ENCODE peak calls at places on chromosomes 1 and 21, in eight cellular contexts. U is adipocyte; I is heart right ventricle; Y is stimulated activated CD4-positive, alpha-beta T cell treated with anti-CD3 and anti-CD28 coated beads, Interleukin-1b, Interleukin-23, amount 100 ng/mL, for 48 hours; A is activated CD4-positive, alpha-beta T cell treated with anti-CD3 and anti-CD28 coated beads, Interleukin-2, amount 50 U/mL, for 24 hours; Q is NCI-H446 treated with DMSO at 0.1 percent for 48 hours; L is caudate nucleus; D is sigmoid colon. G is an unnamed sample.

GRCh38 chr1:177170756-177171535 is at the start of gene BRINP2:
- DNase-seq in L (peak), Y (no peak), A (no peak), I (peak), D (no peak), Q (no peak), U (peak), G (no peak)

GRCh38 chr1:112849967-112850641 is 105.9 kb downstream of the SLC16A1 start:
- DNase-seq in Y (no peak), L (no peak), U (no peak), D (peak), A (no peak), I (no peak), Q (no peak), G (no peak)

GRCh38 chr1:231286603-231287002 is 45.6 kb downstream of the GNPAT start:
- DNase-seq in U (no peak), Q (no peak), L (no peak), D (no peak), Y (no peak), A (no peak), I (no peak), G (no peak)

GRCh38 chr1:207711285-207711684 is 40.6 kb upstream of the CD46 start:
- DNase-seq in L (no peak), D (no peak), Y (no peak), I (no peak), U (no peak), Q (no peak), A (no peak), G (no peak)

GRCh38 chr1:156474966-156475365 is 25.6 kb downstream of the MEF2D start:
- DNase-seq in I (no peak), D (peak), U (no peak), Y (no peak), A (no peak), L (no peak), Q (no peak), G (no peak)

GRCh38 chr1:188295157-188295556 is 1466.4 kb downstream of the PLA2G4A start:
- DNase-seq in Q (no peak), A (no peak), I (no peak), Y (no peak), L (no peak), U (no peak), D (no peak), G (no peak)

GRCh38 chr1:165580931-165581871 is 37.4 kb downstream of the LRRC52 start:
- DNase-seq in Q (no peak), L (no peak), I (no peak), A (no peak), U (peak), D (no peak), Y (no peak), G (no peak)

GRCh38 chr1:44029260-44029910 is 1.9 kb downstream of the SLC6A9 start:
- DNase-seq in A (no peak), U (no peak), D (peak), L (no peak), Q (no peak), I (no peak), Y (no peak), G (no peak)

GRCh38 chr1:56071351-56071750 is 508.0 kb downstream of the PLPP3 start:
- DNase-seq in A (no peak), I (no peak), D (no peak), U (no peak), L (no peak), Y (no peak), Q (no peak), G (no peak)

GRCh38 chr1:235907187-235907896 is 40.6 kb upstream of the LYST start:
- DNase-seq in U (no peak), Y (no peak), A (no peak), L (no peak), D (no peak), I (no peak), Q (no peak), G (no peak)

GRCh38 chr1:28045777-28046176 is 42.6 kb downstream of the EYA3 start:
- DNase-seq in U (no peak), I (no peak), D (no peak), A (no peak), Y (no peak), L (no peak), Q (no peak), G (no peak)

GRCh38 chr1:118739421-118739930 is 248.7 kb downstream of the TBX15 start:
- DNase-seq in D (no peak), Q (no peak), U (no peak), Y (no peak), A (no peak), L (no peak), I (no peak), G (no peak)

GRCh38 chr1:187051618-187052232 is 223.0 kb downstream of the PLA2G4A start:
- DNase-seq in L (no peak), D (no peak), A (peak), I (no peak), Q (peak), U (peak), Y (no peak), G (peak)

GRCh38 chr1:178055093-178055492 is 38.8 kb upstream of the RASAL2 start:
- DNase-seq in Q (no peak), I (peak), D (no peak), L (no peak), A (no peak), Y (no peak), U (no peak), G (no peak)

GRCh38 chr1:166390406-166390805 is 223.6 kb upstream of the FAM78B start:
- DNase-seq in I (no peak), Y (no peak), D (no peak), U (no peak), L (no peak), Q (no peak), A (no peak), G (no peak)

GRCh38 chr1:181135462-181135781 is 46.9 kb downstream of the IER5 start:
- DNase-seq in A (no peak), D (no peak), Y (peak), U (peak), I (no peak), Q (no peak), L (no peak), G (no peak)

GRCh38 chr21:35171385-35171784 is 122.3 kb upstream of the RUNX1 start:
- DNase-seq in L (no peak), Q (no peak), A (no peak), U (no peak), I (no peak), Y (no peak), D (no peak), G (no peak)

GRCh38 chr1:101203812-101204540 is 32.8 kb upstream of the S1PR1 start:
- DNase-seq in Q (peak), D (no peak), U (peak), L (no peak), I (no peak), Y (no peak), A (no peak), G (no peak)

GRCh38 chr1:59062743-59063142 is 234.2 kb upstream of the FGGY start:
- DNase-seq in Q (no peak), I (no peak), L (no peak), U (peak), D (peak), Y (no peak), A (no peak), G (no peak)

GRCh38 chr1:243939167-243939848 is 89.3 kb upstream of the AKT3 start:
- DNase-seq in D (no peak), L (no peak), Q (no peak), Y (no peak), A (no peak), I (no peak), U (peak), G (no peak)

GRCh38 chr21:42171091-42172053 is 47.6 kb upstream of the ABCG1 start:
- DNase-seq in U (no peak), Y (no peak), I (peak), D (no peak), Q (no peak), A (no peak), L (peak), G (no peak)

GRCh38 chr21:37936010-37936785 is 19.9 kb upstream of the KCNJ6 start:
- DNase-seq in L (no peak), I (no peak), Q (no peak), D (no peak), Y (no peak), U (no peak), A (no peak), G (no peak)

GRCh38 chr1:159923203-159924024 is 1.9 kb downstream of the TAGLN2 start:
- DNase-seq in Y (peak), I (peak), L (no peak), Q (no peak), A (peak), D (peak), U (peak), G (peak)

GRCh38 chr1:239725371-239725770 is 339.0 kb downstream of the CHRM3 start:
- DNase-seq in U (no peak), L (no peak), Q (no peak), Y (no peak), D (no peak), A (no peak), I (no peak), G (no peak)

GRCh38 chr1:212152308-212152693 is 116.8 kb downstream of the DTL start:
- DNase-seq in A (no peak), D (no peak), U (no peak), Y (no peak), L (no peak), Q (no peak), I (no peak), G (no peak)